ENCODE peak calls at places on chromosomes 7 and 10, in ten cellular contexts. K, P, F, T, C, O, Y, S, X and R are unnamed samples.

GRCh38 chr7:23020742-23021401 is 6.9 kb upstream of the HYCC1 start:
- DNase-seq in K (no peak), P (no peak), F (peak), T (no peak), C (peak), O (no peak), Y (no peak), S (no peak), X (no peak), R (no peak)

GRCh38 chr10:96588060-96588554 is 1.3 kb upstream of the TM9SF3 start:
- DNase-seq in K (no peak), P (no peak), F (no peak), T (no peak), C (no peak), O (peak), Y (peak), S (no peak), X (no peak), R (no peak)

GRCh38 chr7:123916240-123916724 is 8.8 kb upstream of the SPAM1 start:
- DNase-seq in K (peak), P (no peak), F (no peak), T (no peak), C (no peak), O (peak), Y (no peak), S (no peak), X (peak), R (peak)

GRCh38 chr10:111531690-111532089 is 454.9 kb downstream of the ADRA2A start:
- DNase-seq in K (no peak), P (no peak), F (no peak), T (no peak), C (no peak), O (no peak), Y (no peak), S (no peak), X (no peak), R (no peak)

GRCh38 chr10:92714152-92714836 is 24.5 kb downstream of the HHEX start:
- DNase-seq in K (no peak), P (no peak), F (no peak), T (no peak), C (no peak), O (peak), Y (no peak), S (no peak), X (no peak), R (no peak)

GRCh38 chr7:53596230-53596629 is 560.8 kb downstream of the POM121L12 start:
- DNase-seq in K (no peak), P (no peak), F (no peak), T (no peak), C (no peak), O (no peak), Y (no peak), S (no peak), X (peak), R (no peak)

GRCh38 chr7:28298870-28299484 is 113.3 kb upstream of the CREB5 start:
- DNase-seq in K (peak), P (peak), F (peak), T (no peak), C (no peak), O (peak), Y (no peak), S (no peak), X (peak), R (no peak)

GRCh38 chr7:16839646-16840045 is 34.8 kb upstream of the AGR2 start:
- DNase-seq in K (no peak), P (no peak), F (no peak), T (no peak), C (no peak), O (no peak), Y (no peak), S (no peak), X (no peak), R (no peak)

GRCh38 chr10:103448751-103449150 is 3.4 kb downstream of the CALHM2 start:
- DNase-seq in K (no peak), P (no peak), F (peak), T (peak), C (peak), O (no peak), Y (no peak), S (no peak), X (no peak), R (no peak)

GRCh38 chr10:129057856-129058663 is 409.0 kb upstream of the MGMT start:
- DNase-seq in K (no peak), P (no peak), F (no peak), T (no peak), C (no peak), O (no peak), Y (peak), S (no peak), X (no peak), R (no peak)

GRCh38 chr10:110372656-110373055 is 67.9 kb upstream of the SMNDC1 start:
- DNase-seq in K (no peak), P (no peak), F (no peak), T (no peak), C (no peak), O (no peak), Y (no peak), S (no peak), X (no peak), R (no peak)

GRCh38 chr10:111707066-111707465 is 476.5 kb downstream of the GPAM start:
- DNase-seq in K (no peak), P (no peak), F (no peak), T (no peak), C (no peak), O (no peak), Y (no peak), S (no peak), X (no peak), R (no peak)

GRCh38 chr10:34612938-34613337 is 202.2 kb downstream of the PARD3 start:
- DNase-seq in K (no peak), P (no peak), F (no peak), T (no peak), C (no peak), O (no peak), Y (no peak), S (no peak), X (no peak), R (no peak)

GRCh38 chr10:34609287-34609940 is 205.7 kb downstream of the PARD3 start:
- DNase-seq in K (no peak), P (no peak), F (no peak), T (no peak), C (no peak), O (no peak), Y (peak), S (no peak), X (no peak), R (no peak)

GRCh38 chr10:34613491-34613890 is 201.6 kb downstream of the PARD3 start:
- DNase-seq in K (no peak), P (no peak), F (no peak), T (no peak), C (no peak), O (no peak), Y (no peak), S (no peak), X (no peak), R (no peak)

GRCh38 chr10:34615770-34616169 is 199.3 kb downstream of the PARD3 start:
- DNase-seq in K (no peak), P (no peak), F (no peak), T (no peak), C (no peak), O (no peak), Y (peak), S (no peak), X (no peak), R (no peak)

GRCh38 chr10:34612446-34612845 is 202.7 kb downstream of the PARD3 start:
- DNase-seq in K (no peak), P (no peak), F (peak), T (no peak), C (no peak), O (no peak), Y (no peak), S (no peak), X (no peak), R (no peak)
- TF ChIP-seq CTCF in K (no peak), P (no peak), F (no peak), T (no peak), C (no peak), O (no peak), Y (no peak), S (no peak), X (no peak), R (no peak)

DNA sequence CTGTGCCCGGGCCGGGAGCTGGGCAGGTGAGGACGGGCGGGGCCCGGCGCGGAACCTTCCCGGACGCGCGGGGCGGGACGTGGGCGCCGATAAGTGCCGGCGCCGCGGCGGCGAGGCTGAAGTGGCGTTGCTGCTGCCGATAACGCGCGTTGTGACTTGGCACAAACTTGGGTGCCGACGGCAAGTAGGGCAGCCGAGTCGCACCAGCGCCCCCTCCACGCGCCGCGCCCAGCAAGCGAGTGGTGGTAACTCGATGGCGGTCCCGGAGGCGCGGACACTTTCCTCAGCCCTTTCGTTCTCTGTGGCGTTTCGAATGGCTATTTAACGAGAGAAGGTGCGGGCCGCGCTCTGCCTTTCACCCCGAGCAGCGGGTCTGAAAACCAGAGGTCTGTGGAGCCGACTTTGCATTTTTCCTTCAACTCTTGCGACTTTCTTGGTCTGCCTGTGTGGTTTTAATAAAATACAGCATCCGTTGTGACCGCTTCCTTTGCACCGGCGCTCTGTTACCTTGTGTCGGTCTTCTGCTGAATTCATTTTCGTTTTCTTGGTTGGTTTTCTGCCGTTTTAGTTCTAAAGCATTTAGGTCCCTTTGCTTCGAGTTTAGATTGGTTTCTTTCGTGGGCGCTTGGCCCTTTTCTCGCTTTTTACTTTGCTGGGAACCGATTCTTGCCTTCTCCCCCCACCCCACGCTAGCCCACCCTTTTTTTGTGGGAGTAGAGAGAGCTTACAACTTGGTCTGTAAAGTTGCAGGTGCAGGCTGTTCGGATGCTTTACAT is 704 bp downstream of the STK17A start:
- DNase-seq in K (peak), P (no peak), F (peak), T (peak), C (peak), O (peak), Y (peak), S (peak), X (peak), R (no peak)
- TF ChIP-seq CTCF in K (peak), P (no peak), F (no peak), T (no peak), C (no peak), O (peak), Y (peak), S (no peak), X (peak), R (no peak)

DNA sequence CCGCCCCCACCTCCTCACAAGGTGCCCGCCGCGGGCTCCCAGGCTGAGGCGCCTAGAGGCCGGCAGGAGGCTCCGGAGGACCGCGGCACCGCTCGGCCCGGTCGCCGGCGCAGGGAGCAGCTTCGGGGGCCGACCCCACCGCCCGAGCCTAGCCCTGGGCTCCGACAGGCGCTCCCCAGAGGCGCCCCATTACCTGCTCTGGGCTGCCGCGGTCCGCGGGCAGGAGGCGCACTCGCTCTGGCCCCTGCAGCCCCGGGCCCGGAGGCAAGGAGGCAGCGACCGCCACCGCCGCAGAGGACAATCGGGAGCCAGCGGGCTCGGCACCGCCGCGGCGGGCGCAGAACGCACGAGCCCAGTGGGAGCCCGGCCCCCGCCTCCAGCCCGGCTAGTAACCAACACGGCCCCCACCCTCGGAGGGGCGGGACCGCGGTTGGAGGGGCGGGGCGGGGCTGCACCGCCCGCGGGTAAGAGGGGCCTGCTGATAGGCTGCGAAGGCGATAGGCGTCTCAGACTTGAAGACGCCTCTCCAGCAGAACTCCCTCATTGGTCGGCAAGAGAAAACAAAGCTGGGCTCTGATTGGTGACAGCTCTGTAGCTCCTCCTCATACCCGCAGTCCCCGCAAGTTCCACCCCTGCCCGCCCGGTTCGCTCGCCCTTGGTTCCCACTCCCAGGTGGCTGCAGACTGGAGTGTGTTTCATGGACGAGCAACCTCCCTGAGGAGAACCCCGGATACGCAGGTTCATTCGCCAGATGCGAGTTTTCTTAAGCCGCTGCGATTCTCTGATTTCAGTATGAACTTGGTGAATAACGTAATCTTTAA is at the start of gene MPP7:
- DNase-seq in K (peak), P (peak), F (peak), T (peak), C (peak), O (peak), Y (peak), S (peak), X (peak), R (peak)
- TF ChIP-seq CTCF in K (peak), P (peak), F (peak), T (peak), C (peak), O (peak), Y (no peak), S (peak), X (peak), R (peak)

GRCh38 chr7:79008786-79009185 is 444.7 kb downstream of the MAGI2 start:
- DNase-seq in K (no peak), P (no peak), F (no peak), T (no peak), C (no peak), O (no peak), Y (no peak), S (no peak), X (no peak), R (no peak)

GRCh38 chr7:79011921-79012320 is 441.5 kb downstream of the MAGI2 start:
- DNase-seq in K (no peak), P (no peak), F (no peak), T (no peak), C (no peak), O (no peak), Y (no peak), S (no peak), X (no peak), R (no peak)

DNA sequence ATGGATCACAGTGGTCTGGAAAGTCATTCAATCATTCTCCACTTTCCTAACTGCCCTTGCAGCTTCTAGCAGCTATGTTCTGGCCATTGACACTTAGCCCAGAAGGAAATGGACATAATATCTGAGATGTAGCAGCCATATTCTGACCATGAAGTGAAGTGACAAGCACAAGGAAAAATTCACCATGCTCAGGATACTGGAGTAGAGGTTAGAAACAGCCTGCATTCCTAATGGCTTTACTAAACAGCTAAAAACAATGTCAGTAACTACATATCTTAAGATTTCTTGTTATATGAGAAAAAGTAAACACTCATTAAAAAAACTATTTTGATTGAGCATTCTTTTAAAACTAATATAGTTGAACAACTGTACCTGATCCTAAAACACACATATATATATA is 443.8 kb downstream of the MAGI2 start:
- DNase-seq in K (no peak), P (no peak), F (peak), T (no peak), C (no peak), O (no peak), Y (no peak), S (no peak), X (no peak), R (no peak)
- TF ChIP-seq CTCF in K (no peak), P (no peak), F (no peak), T (no peak), C (no peak), O (no peak), Y (no peak), S (no peak), X (no peak), R (no peak)

DNA sequence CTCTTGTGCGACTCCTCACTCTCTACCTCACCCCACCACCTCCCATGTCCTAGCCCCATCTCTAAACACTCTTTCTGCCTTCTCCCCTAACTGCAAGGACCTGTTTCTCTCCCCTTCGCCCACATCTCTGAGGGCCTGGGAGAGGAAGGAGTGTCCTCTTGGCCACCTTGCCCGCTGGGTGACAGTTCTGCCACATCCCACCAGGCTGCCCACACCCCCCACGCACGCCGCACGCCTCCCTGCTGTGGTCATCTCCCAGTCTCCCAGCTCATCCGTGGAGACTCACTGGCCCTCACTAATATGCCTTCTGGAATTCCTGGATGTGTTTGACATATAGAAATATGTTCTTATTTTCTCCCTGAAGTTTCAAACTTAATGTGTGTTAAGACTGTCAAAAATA is 48.5 kb downstream of the GRB10 start:
- DNase-seq in K (no peak), P (no peak), F (no peak), T (no peak), C (no peak), O (no peak), Y (no peak), S (no peak), X (no peak), R (no peak)
- TF ChIP-seq CTCF in K (no peak), P (no peak), F (no peak), T (no peak), C (no peak), O (no peak), Y (no peak), S (no peak), X (no peak), R (no peak)

GRCh38 chr7:4755045-4755444 is 20.4 kb upstream of the AP5Z1 start:
- DNase-seq in K (no peak), P (no peak), F (no peak), T (no peak), C (no peak), O (no peak), Y (no peak), S (peak), X (no peak), R (no peak)

GRCh38 chr7:4751398-4751947 is 23.9 kb upstream of the AP5Z1 start:
- DNase-seq in K (no peak), P (no peak), F (no peak), T (no peak), C (no peak), O (no peak), Y (no peak), S (no peak), X (no peak), R (no peak)

GRCh38 chr7:4749798-4750197 is 25.6 kb upstream of the AP5Z1 start:
- DNase-seq in K (no peak), P (no peak), F (no peak), T (no peak), C (no peak), O (no peak), Y (no peak), S (no peak), X (no peak), R (no peak)

GRCh38 chr7:4754433-4755010 is 20.9 kb upstream of the AP5Z1 start:
- DNase-seq in K (no peak), P (no peak), F (no peak), T (no peak), C (no peak), O (no peak), Y (no peak), S (peak), X (no peak), R (no peak)

DNA sequence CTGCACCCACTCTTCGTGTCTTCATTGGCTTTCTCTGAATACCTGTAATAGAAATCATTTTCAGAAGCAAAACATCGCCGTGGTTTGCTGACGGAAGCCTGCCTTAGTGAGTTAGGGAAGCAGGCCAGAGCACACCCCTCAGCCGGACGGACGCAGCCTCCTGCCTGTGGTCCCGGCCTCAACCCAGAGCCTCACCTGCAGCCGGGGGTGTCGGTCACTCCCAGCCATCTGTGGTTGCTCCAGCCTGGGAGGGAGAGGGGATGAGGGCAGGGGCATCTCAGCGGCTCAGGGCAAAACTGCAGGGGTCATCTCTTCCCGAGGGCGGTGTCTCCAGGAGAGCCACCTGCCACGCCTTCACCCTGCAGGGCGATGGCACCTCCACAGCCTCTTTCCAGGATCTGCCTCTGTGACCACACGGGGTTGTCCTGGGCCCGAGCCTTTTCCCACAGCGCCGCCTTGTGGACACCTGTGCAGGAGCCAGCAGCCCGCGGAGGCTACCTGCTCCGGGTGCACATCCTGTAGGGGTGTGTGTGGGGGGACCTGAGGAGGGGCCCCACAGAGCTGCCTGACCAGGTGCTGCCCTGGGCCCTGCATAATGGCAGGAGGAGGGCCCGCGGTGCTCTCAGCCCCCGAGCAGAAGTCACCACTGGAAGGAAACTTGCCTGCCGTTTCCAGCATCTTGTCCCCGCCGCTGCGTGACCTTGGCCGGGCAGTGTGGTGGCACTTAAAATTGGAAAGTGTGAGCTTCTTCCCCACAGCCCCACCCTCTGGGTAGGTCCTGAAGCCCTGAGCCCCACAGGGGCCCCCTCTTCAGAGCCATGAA is 21.6 kb upstream of the AP5Z1 start:
- DNase-seq in K (peak), P (peak), F (peak), T (peak), C (peak), O (peak), Y (peak), S (peak), X (peak), R (peak)
- TF ChIP-seq CTCF in K (peak), P (peak), F (peak), T (peak), C (peak), O (peak), Y (peak), S (peak), X (peak), R (peak)